ENCODE peak calls at places on chromosome 20, in seven cellular contexts. One of them, this sample, is unnamed.
A peak's percentile ranks its signal among the peaks of the same experiment; 100 is the strongest.

GRCh38 chr20:32535953-32536823 is 48.9 kb downstream of the NOL4L start:
- DNase-seq in NCI-H774: peak; percentile 94
- DNase-seq in aorta: no peak
- DNase-seq in activated T-cell treated with anti-CD3 and anti-CD28 coated beads, Interleukin-2, amount 50 U/mL, for 72 hours: peak; percentile 73
- DNase-seq in IMR-90: peak; percentile 6
- DNase-seq in retina: peak; percentile 74
- DNase-seq in HS-27A: no peak
- DNase-seq in this sample: no peak

GRCh38 chr20:49704932-49705336 is 8.7 kb downstream of the B4GALT5 start:
- DNase-seq in IMR-90: no peak
- DNase-seq in aorta: no peak
- DNase-seq in activated T-cell treated with anti-CD3 and anti-CD28 coated beads, Interleukin-2, amount 50 U/mL, for 72 hours: no peak
- DNase-seq in HS-27A: no peak
- DNase-seq in NCI-H774: peak; percentile 20
- DNase-seq in retina: no peak
- DNase-seq in this sample: no peak

GRCh38 chr20:54340667-54341081 is 132.8 kb downstream of the PFDN4 start:
- DNase-seq in activated T-cell treated with anti-CD3 and anti-CD28 coated beads, Interleukin-2, amount 50 U/mL, for 72 hours: no peak
- DNase-seq in IMR-90: peak; percentile 84
- DNase-seq in aorta: no peak
- DNase-seq in NCI-H774: no peak
- DNase-seq in retina: no peak
- DNase-seq in HS-27A: no peak
- DNase-seq in this sample: peak; percentile 35

GRCh38 chr20:47781631-47782030 is 3.6 kb downstream of the SULF2 start:
- DNase-seq in NCI-H774: no peak
- DNase-seq in IMR-90: no peak
- DNase-seq in retina: no peak
- DNase-seq in aorta: no peak
- DNase-seq in activated T-cell treated with anti-CD3 and anti-CD28 coated beads, Interleukin-2, amount 50 U/mL, for 72 hours: no peak
- DNase-seq in HS-27A: no peak
- DNase-seq in this sample: no peak

GRCh38 chr20:33770005-33770404 is 38.2 kb downstream of the ZNF341 start:
- DNase-seq in retina: no peak
- DNase-seq in NCI-H774: no peak
- DNase-seq in aorta: peak; percentile 46
- DNase-seq in HS-27A: no peak
- DNase-seq in activated T-cell treated with anti-CD3 and anti-CD28 coated beads, Interleukin-2, amount 50 U/mL, for 72 hours: no peak
- DNase-seq in IMR-90: no peak
- DNase-seq in this sample: no peak

GRCh38 chr20:52893498-52893897 is 78.7 kb upstream of the TSHZ2 start:
- DNase-seq in NCI-H774: no peak
- DNase-seq in HS-27A: no peak
- DNase-seq in aorta: no peak
- DNase-seq in retina: no peak
- DNase-seq in activated T-cell treated with anti-CD3 and anti-CD28 coated beads, Interleukin-2, amount 50 U/mL, for 72 hours: no peak
- DNase-seq in IMR-90: no peak
- DNase-seq in this sample: no peak

GRCh38 chr20:1961374-1961773 is 32.5 kb downstream of the PDYN start:
- DNase-seq in aorta: no peak
- DNase-seq in activated T-cell treated with anti-CD3 and anti-CD28 coated beads, Interleukin-2, amount 50 U/mL, for 72 hours: no peak
- DNase-seq in retina: no peak
- DNase-seq in HS-27A: no peak
- DNase-seq in NCI-H774: no peak
- DNase-seq in IMR-90: no peak
- DNase-seq in this sample: no peak

GRCh38 chr20:17946040-17946439 is 22.6 kb downstream of the SNX5 start:
- DNase-seq in IMR-90: no peak
- DNase-seq in retina: no peak
- DNase-seq in NCI-H774: no peak
- DNase-seq in aorta: no peak
- DNase-seq in HS-27A: no peak
- DNase-seq in activated T-cell treated with anti-CD3 and anti-CD28 coated beads, Interleukin-2, amount 50 U/mL, for 72 hours: no peak
- DNase-seq in this sample: no peak

GRCh38 chr20:3400260-3401155 is 7.0 kb downstream of the DNAAF9 start:
- DNase-seq in NCI-H774: no peak
- DNase-seq in retina: no peak
- DNase-seq in IMR-90: no peak
- DNase-seq in HS-27A: no peak
- DNase-seq in aorta: no peak
- DNase-seq in activated T-cell treated with anti-CD3 and anti-CD28 coated beads, Interleukin-2, amount 50 U/mL, for 72 hours: no peak
- DNase-seq in this sample: no peak

GRCh38 chr20:61173966-61174725 is 77.9 kb upstream of the CDH4 start:
- DNase-seq in HS-27A: no peak
- DNase-seq in NCI-H774: no peak
- DNase-seq in aorta: no peak
- DNase-seq in activated T-cell treated with anti-CD3 and anti-CD28 coated beads, Interleukin-2, amount 50 U/mL, for 72 hours: no peak
- DNase-seq in retina: no peak
- DNase-seq in IMR-90: peak; percentile 17
- DNase-seq in this sample: peak; percentile 37

GRCh38 chr20:56998438-56998837 is 268.0 kb downstream of the BMP7 start:
- DNase-seq in HS-27A: no peak
- DNase-seq in IMR-90: no peak
- DNase-seq in retina: no peak
- DNase-seq in aorta: no peak
- DNase-seq in NCI-H774: no peak
- DNase-seq in activated T-cell treated with anti-CD3 and anti-CD28 coated beads, Interleukin-2, amount 50 U/mL, for 72 hours: no peak
- DNase-seq in this sample: no peak

GRCh38 chr20:35702051-35702823 is 3.0 kb downstream of the ROMO1 start:
- DNase-seq in NCI-H774: no peak
- DNase-seq in aorta: peak; percentile 65
- DNase-seq in HS-27A: no peak
- DNase-seq in retina: no peak
- DNase-seq in activated T-cell treated with anti-CD3 and anti-CD28 coated beads, Interleukin-2, amount 50 U/mL, for 72 hours: no peak
- DNase-seq in IMR-90: peak; percentile 79
- DNase-seq in this sample: no peak

GRCh38 chr20:22862645-22863230 is 172.4 kb upstream of the SSTR4 start:
- DNase-seq in NCI-H774: peak; percentile 3
- DNase-seq in retina: no peak
- DNase-seq in HS-27A: no peak
- DNase-seq in aorta: no peak
- DNase-seq in activated T-cell treated with anti-CD3 and anti-CD28 coated beads, Interleukin-2, amount 50 U/mL, for 72 hours: no peak
- DNase-seq in IMR-90: no peak
- DNase-seq in this sample: no peak

GRCh38 chr20:41329435-41330342 is 10.9 kb upstream of the LPIN3 start:
- DNase-seq in activated T-cell treated with anti-CD3 and anti-CD28 coated beads, Interleukin-2, amount 50 U/mL, for 72 hours: peak; percentile 66
- DNase-seq in HS-27A: peak; percentile 98
- DNase-seq in aorta: peak; percentile 95
- DNase-seq in retina: no peak
- DNase-seq in IMR-90: peak; percentile 99
- DNase-seq in NCI-H774: no peak
- DNase-seq in this sample: peak; percentile 97

This sample was measured in fibroblast of villous mesenchyme.